ENCODE peak calls at places on chromosomes 7 and 10, in four cellular contexts. T is caudate nucleus, X is esophagus muscularis mucosa, N is A673. Q is an unnamed sample.

GRCh38 chr10:128078136-128078969 is 47.9 kb downstream of the MKI67 start:
- DNase-seq in T (peak), X (no peak), N (peak), Q (peak)

GRCh38 chr10:62043493-62043938 is 142.0 kb downstream of the ARID5B start:
- DNase-seq in T (no peak), X (no peak), N (peak), Q (no peak)

GRCh38 chr10:69696073-69696731 is 66.2 kb downstream of the FAM241B start:
- DNase-seq in T (no peak), X (no peak), N (peak), Q (peak)

GRCh38 chr10:34808336-34808735 is 6.8 kb downstream of the PARD3 start:
- DNase-seq in T (no peak), X (no peak), N (no peak), Q (no peak)

GRCh38 chr10:74293686-74294365 is 142.8 kb downstream of the ADK start:
- DNase-seq in T (no peak), X (no peak), N (no peak), Q (no peak)

GRCh38 chr7:110790992-110791391 is 299.9 kb upstream of the LRRN3 start:
- DNase-seq in T (no peak), X (no peak), N (no peak), Q (no peak)

GRCh38 chr7:55019691-55020480 is 1.1 kb downstream of the EGFR start:
- DNase-seq in T (no peak), X (peak), N (no peak), Q (peak)

GRCh38 chr7:130151591-130152269 is 53.5 kb downstream of the TMEM209 start:
- DNase-seq in T (no peak), X (no peak), N (peak), Q (no peak)

GRCh38 chr10:42958142-42958868 is 118.6 kb upstream of the RET start:
- DNase-seq in T (no peak), X (peak), N (no peak), Q (no peak)

GRCh38 chr7:116771640-116772039 is 90.7 kb upstream of the CAPZA2 start:
- DNase-seq in T (no peak), X (no peak), N (no peak), Q (no peak)
- H3K27ac ChIP-seq in T (no peak), X (no peak), N (no peak), Q (no peak)

GRCh38 chr7:135759537-135759936 is 10.9 kb upstream of the FAM180A start:
- DNase-seq in T (no peak), X (no peak), N (no peak), Q (no peak)

GRCh38 chr7:135755351-135755753 is 6.7 kb upstream of the FAM180A start:
- DNase-seq in T (no peak), X (no peak), N (no peak), Q (no peak)

GRCh38 chr7:135756191-135756590 is 7.6 kb upstream of the FAM180A start:
- DNase-seq in T (no peak), X (no peak), N (no peak), Q (no peak)

GRCh38 chr7:135757719-135758411 is 9.3 kb upstream of the FAM180A start:
- DNase-seq in T (no peak), X (no peak), N (peak), Q (no peak)

GRCh38 chr7:135758531-135758932 is 9.9 kb upstream of the FAM180A start:
- DNase-seq in T (no peak), X (no peak), N (no peak), Q (peak)
- H3K27ac ChIP-seq in T (peak), X (peak), N (no peak), Q (no peak)

GRCh38 chr10:16999665-17000451 is 129.8 kb downstream of the CUBN start:
- DNase-seq in T (no peak), X (peak), N (no peak), Q (no peak)

GRCh38 chr10:17003151-17003550 is 126.5 kb downstream of the CUBN start:
- DNase-seq in T (no peak), X (peak), N (peak), Q (no peak)

GRCh38 chr10:17001961-17002749 is 127.5 kb downstream of the CUBN start:
- DNase-seq in T (no peak), X (peak), N (no peak), Q (no peak)

GRCh38 chr10:17003666-17004065 is 125.9 kb downstream of the CUBN start:
- DNase-seq in T (no peak), X (peak), N (peak), Q (no peak)

GRCh38 chr10:17001297-17001744 is 128.3 kb downstream of the CUBN start:
- DNase-seq in T (no peak), X (peak), N (no peak), Q (no peak)
- H3K27ac ChIP-seq in T (no peak), X (peak), N (no peak), Q (no peak)

DNA sequence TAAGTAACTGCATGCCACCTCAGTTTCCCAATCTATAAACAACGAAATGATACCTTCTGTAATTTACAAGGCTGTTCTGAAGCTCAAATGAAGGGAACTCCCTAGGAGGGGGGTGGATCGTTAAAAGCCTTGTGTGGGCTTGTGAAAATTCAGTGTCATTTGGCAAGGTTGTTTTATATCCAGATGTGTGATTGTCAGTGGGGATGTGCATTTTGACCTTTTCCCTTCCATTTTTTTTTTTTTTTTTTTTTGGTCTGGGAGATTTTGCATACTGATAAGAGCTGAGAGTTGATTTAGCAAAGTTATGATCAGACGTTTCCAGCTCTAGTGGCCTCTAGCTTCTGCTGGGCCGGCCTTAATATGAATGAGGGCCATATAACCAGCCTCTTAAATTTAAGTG is 22.8 kb downstream of the CREB5 start:
- DNase-seq in T (no peak), X (no peak), N (no peak), Q (no peak)
- H3K27ac ChIP-seq in T (no peak), X (no peak), N (no peak), Q (no peak)

DNA sequence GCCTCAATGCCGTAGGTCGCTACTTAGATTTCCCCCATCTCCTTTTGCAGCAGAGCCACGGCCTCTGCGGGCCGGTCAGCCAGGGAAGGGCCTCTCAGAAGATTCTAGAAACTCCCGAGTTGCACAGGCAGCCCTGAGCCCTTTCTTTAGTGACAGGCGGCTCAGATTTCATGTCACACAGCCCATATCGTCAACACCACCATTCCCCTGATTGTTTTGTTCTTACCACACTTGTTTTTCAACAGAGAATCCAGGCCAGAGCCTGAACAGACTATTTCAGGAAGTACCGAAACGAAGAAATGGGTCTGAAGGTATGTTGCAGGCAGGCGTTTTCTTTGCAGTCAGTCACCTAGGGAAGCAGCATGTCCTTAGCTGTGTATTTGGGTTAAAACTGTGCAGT is 88.1 kb upstream of the SH2B2 start:
- DNase-seq in T (no peak), X (no peak), N (no peak), Q (no peak)
- H3K27ac ChIP-seq in T (no peak), X (no peak), N (no peak), Q (peak)